ENCODE peak calls at places on chromosomes 7 and 10, in six cellular contexts. E is IMR-90, W is neuronal stem cell, Q is H1, J is H9, X is trophoblast cell. V is an unnamed sample.

GRCh38 chr7:157763279-157764000 is 426.6 kb downstream of the DNAJB6 start:
- DNase-seq in Q (no peak), J (no peak), E (no peak), W (no peak), X (no peak), V (no peak)

GRCh38 chr10:113849946-113850345 is 3.9 kb downstream of the DCLRE1A start:
- DNase-seq in E (no peak), W (no peak), J (no peak), X (no peak), Q (no peak), V (no peak)

GRCh38 chr10:116743266-116744064 is 1.1 kb upstream of the HSPA12A start:
- DNase-seq in E (no peak), J (no peak), W (no peak), Q (no peak), X (peak), V (no peak)

GRCh38 chr7:121519548-121520521 is 123.7 kb upstream of the FAM3C start:
- DNase-seq in W (no peak), J (no peak), Q (no peak), E (no peak), X (peak), V (peak)

GRCh38 chr7:99628471-99629465 is 12.0 kb downstream of the ZSCAN25 start:
- DNase-seq in E (no peak), J (peak), X (no peak), Q (peak), W (no peak), V (no peak)

GRCh38 chr7:31939076-31939475 is 131.1 kb downstream of the PDE1C start:
- DNase-seq in J (no peak), W (no peak), Q (no peak), X (no peak), E (no peak), V (no peak)

GRCh38 chr10:117533507-117534281 is 8.9 kb upstream of the EMX2 start:
- DNase-seq in E (no peak), W (no peak), X (no peak), J (no peak), Q (no peak), V (no peak)

GRCh38 chr10:11159543-11160215 is 142.0 kb downstream of the CELF2 start:
- DNase-seq in Q (no peak), W (no peak), E (no peak), J (no peak), X (no peak), V (no peak)

GRCh38 chr10:1394155-1394912 is 338.1 kb downstream of the WDR37 start:
- DNase-seq in E (no peak), X (no peak), J (no peak), Q (no peak), W (no peak), V (no peak)

GRCh38 chr7:87506243-87507180 is 31.0 kb upstream of the ABCB4 start:
- DNase-seq in X (peak), Q (no peak), W (no peak), E (peak), J (no peak), V (peak)

DNA sequence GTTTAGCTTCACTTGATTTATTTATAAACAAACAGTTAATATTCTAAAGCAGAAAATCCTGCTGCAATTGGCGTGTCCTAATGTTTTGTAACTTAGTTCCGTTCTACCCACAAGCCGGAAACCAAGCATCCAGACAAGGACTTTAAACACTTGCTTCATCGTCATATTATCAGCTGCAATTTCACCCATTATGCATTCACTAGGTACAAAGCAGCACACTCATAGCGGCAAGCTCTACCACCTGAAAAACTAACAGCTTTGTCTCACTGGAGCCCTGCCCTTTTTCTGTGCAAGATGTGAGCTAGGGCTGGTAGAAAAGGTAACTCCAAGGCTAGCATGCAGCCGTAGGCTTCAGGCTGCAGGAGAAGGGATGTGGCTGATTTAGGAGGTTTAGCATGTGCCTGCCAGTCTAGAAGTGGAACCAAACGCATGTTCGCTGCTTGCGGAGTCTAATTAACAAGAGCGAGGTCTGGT is 43.7 kb upstream of the BPGM start:
- DNase-seq in W (no peak), E (peak), J (no peak), Q (no peak), X (peak), V (peak)
- H2AFZ ChIP-seq in W (peak), E (peak), J (no peak), Q (peak), X (no peak), V (no peak)

GRCh38 chr7:80563561-80564327 is 51.9 kb upstream of the GNAT3 start:
- DNase-seq in X (peak), W (no peak), Q (no peak), J (no peak), E (no peak), V (no peak)
- H3K23ac ChIP-seq in X (no peak), W (peak), Q (no peak), J (no peak), E (no peak), V (no peak)

GRCh38 chr10:5619366-5620211 is 46.8 kb downstream of the ASB13 start:
- DNase-seq in W (no peak), X (no peak), J (no peak), E (no peak), Q (no peak), V (no peak)

GRCh38 chr10:5618829-5619228 is 47.6 kb downstream of the ASB13 start:
- DNase-seq in Q (no peak), X (no peak), E (no peak), J (no peak), W (no peak), V (no peak)

GRCh38 chr10:5617521-5617920 is 48.9 kb downstream of the ASB13 start:
- DNase-seq in X (no peak), Q (no peak), J (no peak), W (no peak), E (no peak), V (no peak)

GRCh38 chr10:5616871-5617270 is 49.5 kb downstream of the ASB13 start:
- DNase-seq in Q (no peak), W (no peak), J (no peak), E (no peak), X (no peak), V (no peak)

DNA sequence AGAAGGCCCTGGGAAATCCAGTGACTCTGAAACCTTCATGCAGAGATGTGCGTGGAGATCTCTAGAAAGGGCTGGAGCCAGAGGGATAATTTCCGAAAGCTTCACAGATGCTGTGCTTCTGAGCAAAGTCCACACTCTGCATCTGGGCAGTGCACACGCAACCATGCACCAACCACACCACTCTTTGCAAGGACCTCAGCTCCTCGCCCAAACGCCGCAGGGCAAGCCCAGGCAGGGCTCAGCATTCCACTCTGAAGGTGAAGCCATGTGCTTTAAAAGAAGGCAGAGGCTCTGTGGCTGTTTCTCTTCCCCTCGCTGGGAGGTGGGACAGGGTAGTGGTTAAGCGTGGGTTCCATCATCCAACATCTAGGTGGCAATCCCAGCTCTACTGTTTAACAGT is 48.4 kb downstream of the ASB13 start:
- DNase-seq in W (no peak), X (peak), Q (no peak), E (no peak), J (no peak), V (no peak)
- H2AFZ ChIP-seq in W (no peak), X (no peak), Q (no peak), E (no peak), J (no peak), V (no peak)

DNA sequence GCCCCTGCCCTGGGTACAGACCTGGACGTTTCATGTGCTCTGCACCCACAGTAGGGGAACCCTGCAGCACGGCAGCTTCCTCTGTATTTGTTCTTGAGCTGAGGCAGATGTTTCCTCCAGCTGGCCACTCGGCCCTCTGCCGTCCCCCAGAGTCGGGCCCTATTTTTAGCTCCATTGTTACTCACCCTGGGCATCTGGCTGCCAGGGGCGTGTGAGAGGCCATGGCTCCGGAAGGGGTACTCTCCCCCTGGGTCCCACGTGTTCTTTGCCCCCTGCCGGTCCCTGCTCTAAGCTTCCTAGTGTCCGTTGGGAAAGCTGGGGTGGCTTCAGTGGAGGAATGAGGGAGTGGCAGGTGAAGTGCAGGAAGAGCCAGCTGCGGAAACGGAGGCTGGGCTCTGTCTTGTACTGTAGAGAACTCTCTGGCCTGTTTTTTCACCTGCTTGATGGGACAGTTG is 30.4 kb downstream of the PALD1 start:
- DNase-seq in E (peak), X (no peak), J (peak), Q (peak), W (no peak), V (peak)
- H3K23ac ChIP-seq in E (no peak), X (no peak), J (no peak), Q (no peak), W (no peak), V (no peak)

GRCh38 chr10:122445469-122445868 is 9.0 kb upstream of the ARMS2 start:
- DNase-seq in J (no peak), E (peak), W (no peak), Q (no peak), X (no peak), V (no peak)
- H2AFZ ChIP-seq in J (no peak), E (no peak), W (no peak), Q (no peak), X (no peak), V (no peak)

GRCh38 chr10:92239600-92240288 is 51.1 kb downstream of the CPEB3 start:
- DNase-seq in Q (peak), E (peak), X (peak), J (peak), W (peak), V (peak)
- H3K23ac ChIP-seq in Q (no peak), E (peak), X (no peak), J (no peak), W (peak), V (peak)

V was measured in mesenchymal stem cell.